ENCODE peak calls at places on chromosomes 3 and 15, in seven cellular contexts. I is MM.1S; L is HEK293T; E is GM12865; Q is left ventricle myocardium superior; O is ELR; J is activated T-cell treated with anti-CD3 and anti-CD28 coated beads, Interleukin-2, amount 50 U/mL, for 72 hours. A is an unnamed sample.

GRCh38 chr3:23600178-23600577 is 205.6 kb upstream of the UBE2E1 start:
- DNase-seq in Q (no peak), I (no peak), L (no peak), J (no peak), E (no peak), O (peak), A (no peak)

GRCh38 chr3:46484911-46485696 is 12.7 kb upstream of the RTP3 start:
- DNase-seq in O (no peak), Q (no peak), I (no peak), L (no peak), E (no peak), J (no peak), A (no peak)

GRCh38 chr15:64279131-64279530 is 76.8 kb downstream of the CSNK1G1 start:
- DNase-seq in L (no peak), J (no peak), E (no peak), I (no peak), Q (no peak), O (no peak), A (no peak)

GRCh38 chr15:72450805-72451204 is 23.3 kb upstream of the ARIH1 start:
- DNase-seq in E (no peak), J (no peak), L (no peak), O (no peak), Q (no peak), I (no peak), A (no peak)

GRCh38 chr3:107045791-107046190 is 331.4 kb upstream of the CCDC54 start:
- DNase-seq in J (no peak), O (no peak), E (no peak), L (no peak), Q (no peak), I (no peak), A (no peak)

GRCh38 chr15:66808181-66808824 is 106.3 kb downstream of the SMAD6 start:
- DNase-seq in Q (no peak), O (no peak), E (no peak), I (no peak), J (no peak), L (no peak), A (no peak)

GRCh38 chr3:3134750-3135448 is 8.2 kb downstream of the TRNT1 start:
- DNase-seq in O (no peak), I (no peak), J (no peak), E (no peak), L (no peak), Q (no peak), A (no peak)

GRCh38 chr15:84807228-84807627 is 9.9 kb upstream of the ALPK3 start:
- DNase-seq in J (no peak), Q (no peak), E (no peak), I (no peak), O (no peak), L (no peak), A (no peak)

A was measured in endothelial cell.